ENCODE peak calls at places on chromosomes 12 and 14, in four cellular contexts. B, J, L and I are unnamed samples.

GRCh38 chr12:92928431-92928961 is 599 bp downstream of the EEA1 start:
- DNase-seq in L (peak), B (peak), J (peak), I (peak)

GRCh38 chr14:53954551-53955233 is 1.9 kb downstream of the BMP4 start:
- DNase-seq in J (no peak), B (no peak), L (peak), I (peak)

GRCh38 chr12:95118138-95118787 is 44.8 kb upstream of the NR2C1 start:
- DNase-seq in J (no peak), B (no peak), L (no peak), I (no peak)

GRCh38 chr12:41424651-41425050 is 236.5 kb downstream of the PDZRN4 start:
- DNase-seq in B (no peak), J (no peak), L (no peak), I (no peak)

GRCh38 chr12:10701843-10702242 is 21.3 kb downstream of the YBX3 start:
- DNase-seq in B (no peak), L (no peak), J (no peak), I (no peak)

GRCh38 chr14:27253946-27254345 is 656.1 kb upstream of the NOVA1 start:
- DNase-seq in J (no peak), B (no peak), L (no peak), I (no peak)

GRCh38 chr14:69094481-69094880 is 58.4 kb downstream of the DCAF5 start:
- DNase-seq in J (no peak), L (no peak), B (no peak), I (no peak)

GRCh38 chr12:14554281-14555008 is 13.2 kb downstream of the PLBD1 start:
- DNase-seq in J (no peak), L (peak), B (no peak), I (peak)

GRCh38 chr12:6341439-6342139 is at the start of gene TNFRSF1A:
- DNase-seq in L (peak), B (no peak), J (no peak), I (peak)